ENCODE peak calls at places on chromosomes 11 and 22, in eight cellular contexts. One of them, this sample, is unnamed.

GRCh38 chr11:78061088-78061920 is 2.4 kb upstream of the THRSP start:
- DNase-seq in endothelial cell of umbilical vein: no peak
- DNase-seq in HCT116: no peak
- DNase-seq in A549: no peak
- DNase-seq in WTC11: no peak
- DNase-seq in HepG2: peak
- DNase-seq in K562: no peak
- DNase-seq in H1: no peak
- DNase-seq in this sample: peak

GRCh38 chr22:27489265-27489675 is 312.3 kb downstream of the MN1 start:
- DNase-seq in endothelial cell of umbilical vein: no peak
- DNase-seq in HCT116: no peak
- DNase-seq in A549: no peak
- DNase-seq in WTC11: no peak
- DNase-seq in HepG2: peak
- DNase-seq in K562: no peak
- DNase-seq in H1: no peak
- DNase-seq in this sample: no peak

GRCh38 chr11:43788394-43788793 is 92.2 kb upstream of the ALKBH3 start:
- DNase-seq in endothelial cell of umbilical vein: peak
- DNase-seq in HCT116: no peak
- DNase-seq in A549: no peak
- DNase-seq in WTC11: no peak
- DNase-seq in HepG2: no peak
- DNase-seq in K562: no peak
- DNase-seq in H1: no peak
- DNase-seq in this sample: peak

GRCh38 chr22:37421468-37421877 is 5.8 kb downstream of the ELFN2 start:
- DNase-seq in endothelial cell of umbilical vein: no peak
- DNase-seq in HCT116: no peak
- DNase-seq in A549: no peak
- DNase-seq in WTC11: no peak
- DNase-seq in HepG2: no peak
- DNase-seq in K562: no peak
- DNase-seq in H1: no peak
- DNase-seq in this sample: no peak

GRCh38 chr11:126366064-126366822 is 10.8 kb downstream of the ST3GAL4 start:
- DNase-seq in endothelial cell of umbilical vein: no peak
- DNase-seq in HCT116: no peak
- DNase-seq in A549: no peak
- DNase-seq in WTC11: no peak
- DNase-seq in HepG2: no peak
- DNase-seq in K562: no peak
- DNase-seq in H1: no peak
- DNase-seq in this sample: peak

GRCh38 chr22:50498322-50498861 is 9.1 kb downstream of the LMF2 start:
- DNase-seq in endothelial cell of umbilical vein: peak
- DNase-seq in HCT116: peak
- DNase-seq in A549: peak
- DNase-seq in WTC11: peak
- DNase-seq in HepG2: peak
- DNase-seq in K562: peak
- DNase-seq in H1: peak
- DNase-seq in this sample: peak

GRCh38 chr11:107040447-107041444 is 22.5 kb upstream of the GUCY1A2 start:
- DNase-seq in endothelial cell of umbilical vein: no peak
- DNase-seq in HCT116: no peak
- DNase-seq in A549: no peak
- DNase-seq in WTC11: no peak
- DNase-seq in HepG2: no peak
- DNase-seq in K562: no peak
- DNase-seq in H1: no peak
- DNase-seq in this sample: peak

GRCh38 chr22:19750666-19751490 is 9.7 kb upstream of the TBX1 start:
- DNase-seq in endothelial cell of umbilical vein: no peak
- DNase-seq in HCT116: no peak
- DNase-seq in A549: no peak
- DNase-seq in WTC11: no peak
- DNase-seq in HepG2: no peak
- DNase-seq in K562: no peak
- DNase-seq in H1: no peak
- DNase-seq in this sample: no peak

GRCh38 chr11:110948112-110948511 is 235.9 kb upstream of the ARHGAP20 start:
- DNase-seq in endothelial cell of umbilical vein: no peak
- DNase-seq in HCT116: no peak
- DNase-seq in A549: no peak
- DNase-seq in WTC11: no peak
- DNase-seq in HepG2: no peak
- DNase-seq in K562: no peak
- DNase-seq in H1: no peak
- DNase-seq in this sample: no peak

GRCh38 chr22:47543447-47543846 is 781.0 kb downstream of the TBC1D22A start:
- DNase-seq in endothelial cell of umbilical vein: no peak
- DNase-seq in HCT116: no peak
- DNase-seq in A549: no peak
- DNase-seq in WTC11: no peak
- DNase-seq in HepG2: no peak
- DNase-seq in K562: no peak
- DNase-seq in H1: no peak
- DNase-seq in this sample: no peak

GRCh38 chr11:120031612-120032600 is 106.0 kb downstream of the TRIM29 start:
- DNase-seq in endothelial cell of umbilical vein: no peak
- DNase-seq in HCT116: no peak
- DNase-seq in A549: no peak
- DNase-seq in WTC11: no peak
- DNase-seq in HepG2: no peak
- DNase-seq in K562: no peak
- DNase-seq in H1: no peak
- DNase-seq in this sample: no peak

GRCh38 chr22:37192232-37192631 is 4.2 kb upstream of the C1QTNF6 start:
- DNase-seq in endothelial cell of umbilical vein: no peak
- DNase-seq in HCT116: no peak
- DNase-seq in A549: no peak
- DNase-seq in WTC11: no peak
- DNase-seq in HepG2: no peak
- DNase-seq in K562: no peak
- DNase-seq in H1: no peak
- DNase-seq in this sample: no peak

GRCh38 chr22:39954584-39955055 is 5.6 kb upstream of the TMA7B start:
- DNase-seq in endothelial cell of umbilical vein: no peak
- DNase-seq in HCT116: no peak
- DNase-seq in A549: no peak
- DNase-seq in WTC11: no peak
- DNase-seq in HepG2: peak
- DNase-seq in K562: no peak
- DNase-seq in H1: no peak
- DNase-seq in this sample: no peak

GRCh38 chr11:97610854-97611253 is 1221.0 kb downstream of the JRKL start:
- DNase-seq in endothelial cell of umbilical vein: no peak
- DNase-seq in HCT116: no peak
- DNase-seq in A549: no peak
- DNase-seq in WTC11: peak
- DNase-seq in HepG2: no peak
- DNase-seq in K562: no peak
- DNase-seq in H1: no peak
- DNase-seq in this sample: no peak

GRCh38 chr22:45280995-45281394 is 3.8 kb upstream of the UPK3A start:
- DNase-seq in endothelial cell of umbilical vein: no peak
- DNase-seq in HCT116: no peak
- DNase-seq in A549: no peak
- DNase-seq in WTC11: no peak
- DNase-seq in HepG2: no peak
- DNase-seq in K562: no peak
- DNase-seq in H1: no peak
- DNase-seq in this sample: no peak

GRCh38 chr11:18563090-18563730 is 25.3 kb downstream of the UEVLD start:
- DNase-seq in endothelial cell of umbilical vein: no peak
- DNase-seq in HCT116: no peak
- DNase-seq in A549: no peak
- DNase-seq in WTC11: no peak
- DNase-seq in HepG2: no peak
- DNase-seq in K562: no peak
- DNase-seq in H1: no peak
- DNase-seq in this sample: no peak

GRCh38 chr11:32947985-32948384 is 55.4 kb downstream of the QSER1 start:
- DNase-seq in endothelial cell of umbilical vein: no peak
- DNase-seq in HCT116: no peak
- DNase-seq in A549: no peak
- DNase-seq in WTC11: no peak
- DNase-seq in HepG2: no peak
- DNase-seq in K562: no peak
- DNase-seq in H1: no peak
- DNase-seq in this sample: no peak

GRCh38 chr11:59187587-59187986 is 15.7 kb downstream of the DTX4 start:
- DNase-seq in endothelial cell of umbilical vein: no peak
- DNase-seq in HCT116: no peak
- DNase-seq in A549: no peak
- DNase-seq in WTC11: no peak
- DNase-seq in HepG2: no peak
- DNase-seq in K562: no peak
- DNase-seq in H1: no peak
- DNase-seq in this sample: no peak

GRCh38 chr11:72735495-72736027 is 16.6 kb downstream of the ARAP1 start:
- DNase-seq in endothelial cell of umbilical vein: peak
- DNase-seq in HCT116: peak
- DNase-seq in A549: no peak
- DNase-seq in WTC11: no peak
- DNase-seq in HepG2: peak
- DNase-seq in K562: peak
- DNase-seq in H1: no peak
- DNase-seq in this sample: peak
- TF ChIP-seq MAX in endothelial cell of umbilical vein: no peak
- TF ChIP-seq MAX in HCT116: no peak
- TF ChIP-seq MAX in A549: no peak
- TF ChIP-seq MAX in WTC11: no peak
- TF ChIP-seq MAX in HepG2: no peak
- TF ChIP-seq MAX in K562: no peak
- TF ChIP-seq MAX in H1: no peak
- TF ChIP-seq MAX in this sample: no peak

DNA sequence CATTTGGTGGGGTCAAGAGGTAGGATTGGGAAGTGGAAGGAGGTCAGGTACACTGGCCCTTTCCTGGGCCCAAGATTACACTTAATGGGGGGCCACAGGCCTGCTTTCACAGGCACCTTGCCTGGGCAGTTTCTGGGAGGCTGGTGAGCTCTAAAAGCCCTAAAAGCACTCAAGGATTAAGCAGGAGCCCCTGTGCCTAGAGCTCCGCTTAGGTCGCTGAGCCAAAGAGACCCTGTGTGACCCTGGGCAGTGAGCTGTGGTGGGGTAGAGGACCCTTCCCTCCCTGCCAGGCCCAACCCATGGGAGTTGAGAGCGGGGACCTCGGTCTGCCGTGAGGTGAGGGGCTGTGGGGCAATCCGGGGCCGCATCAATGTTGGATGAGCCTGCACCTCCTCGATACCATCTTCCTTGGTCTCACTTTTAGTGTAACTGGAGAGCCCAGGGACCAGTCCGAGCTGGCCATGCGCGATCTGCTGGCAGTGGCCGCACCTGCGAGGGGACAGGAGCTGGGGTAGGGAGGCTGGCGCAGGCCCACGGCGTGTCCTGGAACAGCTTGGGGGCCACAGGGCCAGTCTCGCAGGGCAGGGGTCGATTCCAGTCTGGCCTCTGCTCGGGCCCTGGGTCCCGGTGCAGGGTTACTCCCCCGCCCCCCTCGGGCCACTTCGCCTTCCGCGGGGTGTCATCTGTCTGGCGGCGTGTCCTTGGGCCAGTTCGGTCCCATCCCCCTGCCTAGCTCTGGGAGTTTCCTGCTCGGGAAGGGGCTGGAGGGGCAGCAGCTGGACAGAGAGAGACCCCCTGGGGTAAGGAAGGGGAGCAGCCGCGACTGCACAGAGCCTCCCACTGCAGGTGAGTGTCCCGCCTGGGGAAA is 44.3 kb downstream of the EIF3F start:
- DNase-seq in endothelial cell of umbilical vein: no peak
- DNase-seq in HCT116: no peak
- DNase-seq in A549: no peak
- DNase-seq in WTC11: peak
- DNase-seq in HepG2: no peak
- DNase-seq in K562: no peak
- DNase-seq in H1: no peak
- DNase-seq in this sample: no peak
- TF ChIP-seq MAX in endothelial cell of umbilical vein: no peak
- TF ChIP-seq MAX in HCT116: no peak
- TF ChIP-seq MAX in A549: no peak
- TF ChIP-seq MAX in WTC11: no peak
- TF ChIP-seq MAX in HepG2: no peak
- TF ChIP-seq MAX in K562: no peak
- TF ChIP-seq MAX in H1: no peak
- TF ChIP-seq MAX in this sample: no peak

DNA sequence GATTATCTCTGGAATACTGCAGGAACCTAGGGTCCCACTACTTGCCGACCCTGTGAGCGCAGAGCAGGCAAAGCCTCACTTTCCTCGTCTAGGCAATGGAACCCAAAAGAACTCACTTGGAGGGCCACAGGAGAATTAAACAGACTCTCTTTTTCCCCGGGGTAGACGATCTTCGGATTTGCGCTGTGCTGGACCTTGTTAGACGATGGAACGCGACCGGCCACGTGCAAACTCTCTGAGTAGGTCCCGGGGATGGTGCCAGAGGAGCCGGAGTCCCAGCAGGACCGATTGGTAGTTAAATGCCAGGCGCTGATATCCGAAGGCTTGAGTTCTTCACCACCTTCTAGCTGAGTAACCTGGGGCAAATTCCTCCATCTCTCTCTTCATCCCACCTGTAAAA is 1.0 kb upstream of the SLC1A2 start:
- DNase-seq in endothelial cell of umbilical vein: no peak
- DNase-seq in HCT116: no peak
- DNase-seq in A549: no peak
- DNase-seq in WTC11: peak
- DNase-seq in HepG2: no peak
- DNase-seq in K562: no peak
- DNase-seq in H1: no peak
- DNase-seq in this sample: no peak
- TF ChIP-seq MAX in endothelial cell of umbilical vein: no peak
- TF ChIP-seq MAX in HCT116: no peak
- TF ChIP-seq MAX in A549: no peak
- TF ChIP-seq MAX in WTC11: no peak
- TF ChIP-seq MAX in HepG2: no peak
- TF ChIP-seq MAX in K562: no peak
- TF ChIP-seq MAX in H1: peak
- TF ChIP-seq MAX in this sample: no peak

GRCh38 chr22:26395926-26396325 is 33.1 kb upstream of the ASPHD2 start:
- DNase-seq in endothelial cell of umbilical vein: no peak
- DNase-seq in HCT116: no peak
- DNase-seq in A549: no peak
- DNase-seq in WTC11: no peak
- DNase-seq in HepG2: no peak
- DNase-seq in K562: no peak
- DNase-seq in H1: no peak
- DNase-seq in this sample: no peak
- TF ChIP-seq MAX in endothelial cell of umbilical vein: no peak
- TF ChIP-seq MAX in HCT116: no peak
- TF ChIP-seq MAX in A549: no peak
- TF ChIP-seq MAX in WTC11: no peak
- TF ChIP-seq MAX in HepG2: no peak
- TF ChIP-seq MAX in K562: no peak
- TF ChIP-seq MAX in H1: no peak
- TF ChIP-seq MAX in this sample: no peak